ENCODE peak calls at places on chromosomes 13 and 19, in eight cellular contexts. E is left lung, G is pancreas, J is cardiac fibroblast, O is body of pancreas, T is neural progenitor cell, Z is adrenal gland, F is uterus. H is an unnamed sample.

GRCh38 chr19:4557186-4557970 is 2.1 kb downstream of the SEMA6B start:
- DNase-seq in F (no peak), G (no peak), J (no peak), T (no peak), E (no peak), Z (no peak), O (no peak), H (no peak)

GRCh38 chr19:47315125-47315821 is 5.6 kb downstream of the C5AR1 start:
- DNase-seq in Z (peak; percentile 92), O (no peak), E (no peak), F (peak; percentile 42), J (peak; percentile 93), T (no peak), G (no peak), H (peak; percentile 77)

GRCh38 chr19:50495020-50495531 is 15.9 kb downstream of the JOSD2 start:
- DNase-seq in J (no peak), E (no peak), O (no peak), T (no peak), F (no peak), G (no peak), Z (no peak), H (no peak)

GRCh38 chr19:51712461-51713081 is 11.2 kb downstream of the HAS1 start:
- DNase-seq in Z (no peak), J (peak; percentile 67), F (no peak), T (peak; percentile 73), E (no peak), G (no peak), O (no peak), H (no peak)

GRCh38 chr19:31539386-31539785 is 190.2 kb upstream of the TSHZ3 start:
- DNase-seq in O (no peak), Z (no peak), G (no peak), F (no peak), E (no peak), J (no peak), T (no peak), H (no peak)

GRCh38 chr19:45569619-45570421 is 14.8 kb downstream of the OPA3 start:
- DNase-seq in J (peak; percentile 53), T (peak; percentile 80), G (peak; percentile 61), E (peak; percentile 89), F (no peak), Z (peak; percentile 66), O (peak; percentile 70), H (no peak)

GRCh38 chr19:55086730-55087541 is 11.3 kb downstream of the EPS8L1 start:
- DNase-seq in T (peak; percentile 99), J (peak; percentile 96), G (peak; percentile 85), E (peak; percentile 94), F (peak; percentile 93), O (peak; percentile 70), Z (peak; percentile 92), H (peak; percentile 82)

GRCh38 chr13:35704331-35704730 is 227.8 kb upstream of the MAB21L1 start:
- DNase-seq in O (no peak), J (no peak), E (no peak), G (no peak), T (no peak), Z (no peak), F (no peak), H (no peak)

GRCh38 chr19:49338023-49338677 is 2.9 kb downstream of the CD37 start:
- DNase-seq in O (peak; percentile 31), G (peak; percentile 62), T (peak; percentile 64), F (no peak), J (no peak), Z (peak; percentile 16), E (no peak), H (no peak)

GRCh38 chr13:53206455-53206854 is 177.8 kb downstream of the OLFM4 start:
- DNase-seq in Z (no peak), F (no peak), J (no peak), E (no peak), G (no peak), O (no peak), T (no peak), H (no peak)

GRCh38 chr19:7676376-7676775 is 514 bp upstream of the MCEMP1 start:
- DNase-seq in F (no peak), Z (no peak), E (no peak), T (no peak), G (no peak), O (no peak), J (no peak), H (no peak)

GRCh38 chr19:7670790-7671189 is 1.9 kb downstream of the RETN start:
- DNase-seq in T (no peak), F (no peak), O (no peak), G (no peak), Z (no peak), J (no peak), E (no peak), H (no peak)

GRCh38 chr19:7672522-7672921 is 3.7 kb downstream of the RETN start:
- DNase-seq in J (no peak), G (no peak), Z (no peak), E (no peak), O (no peak), T (no peak), F (no peak), H (no peak)

GRCh38 chr19:7676854-7677253 is at the start of gene MCEMP1:
- DNase-seq in F (no peak), Z (no peak), E (peak; percentile 90), G (no peak), O (no peak), T (no peak), J (no peak), H (no peak)

DNA sequence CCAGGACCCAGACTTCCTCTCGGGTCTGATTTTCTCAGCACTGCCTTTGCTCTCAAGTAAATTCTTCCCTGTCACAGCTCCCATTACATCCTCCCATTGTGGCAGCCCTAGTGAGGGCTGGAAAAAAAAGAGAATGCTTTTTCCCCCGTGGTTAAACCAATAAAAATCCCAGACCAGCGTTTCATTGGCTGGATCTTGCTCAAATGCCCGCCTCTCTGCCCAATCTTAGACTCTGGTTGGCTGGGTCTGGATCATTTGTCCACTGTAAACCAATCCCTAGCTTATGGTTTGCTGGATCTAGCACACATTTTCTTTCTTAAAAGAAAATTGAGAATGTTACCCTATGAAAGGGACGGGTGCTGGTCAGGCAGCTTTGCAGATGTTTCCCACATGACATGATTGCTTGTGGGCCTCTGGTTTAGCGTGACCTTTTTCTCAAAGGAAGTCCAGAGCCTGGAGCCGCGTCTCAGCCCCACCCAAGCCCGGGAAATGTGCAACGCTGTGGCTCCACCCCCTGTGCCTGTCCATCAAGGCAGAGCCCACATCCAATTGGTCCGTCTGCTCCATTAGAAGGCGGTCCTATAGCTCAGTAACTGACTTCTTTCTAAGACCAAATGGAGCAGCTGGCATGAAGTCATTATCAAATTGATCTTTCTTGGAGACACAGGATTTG is 2.8 kb upstream of the MCEMP1 start:
- DNase-seq in G (peak; percentile 46), T (peak; percentile 71), J (peak; percentile 60), Z (peak; percentile 70), F (peak; percentile 21), O (peak; percentile 39), E (peak; percentile 91), H (no peak)
- H3K4me3 ChIP-seq in G (no peak overlapping the region), T (no peak overlapping the region), J (no peak overlapping the region), Z (no peak overlapping the region), F (no peak overlapping the region), O (no peak overlapping the region), E (no peak overlapping the region), H (no peak overlapping the region)

GRCh38 chr13:41785402-41786142 is 175.3 kb downstream of the VWA8 start:
- DNase-seq in F (no peak), Z (no peak), J (no peak), E (no peak), T (no peak), G (no peak), O (no peak), H (no peak)

GRCh38 chr13:41782086-41782485 is 178.8 kb downstream of the VWA8 start:
- DNase-seq in J (no peak), F (no peak), Z (no peak), T (peak; percentile 55), G (no peak), O (no peak), E (no peak), H (no peak)

GRCh38 chr13:41780736-41781708 is 179.9 kb downstream of the VWA8 start:
- DNase-seq in T (no peak), G (no peak), E (no peak), J (peak; percentile 89), O (no peak), Z (peak; percentile 19), F (no peak), H (peak; percentile 55)
- H3K4me3 ChIP-seq in T (no peak overlapping the region), G (no peak overlapping the region), E (no peak overlapping the region), J (no peak overlapping the region), O (no peak overlapping the region), Z (no peak overlapping the region), F (no peak overlapping the region), H (no peak overlapping the region)

GRCh38 chr19:58555369-58555885 is 522 bp upstream of the CHMP2A start:
- DNase-seq in E (no peak), O (no peak), G (no peak), F (no peak), T (no peak), Z (no peak), J (no peak), H (no peak)

GRCh38 chr19:58555920-58556632 is 1.2 kb upstream of the CHMP2A start:
- DNase-seq in J (no peak), T (no peak), O (no peak), E (no peak), G (peak; percentile 67), Z (no peak), F (no peak), H (no peak)

GRCh38 chr19:58553799-58554493 is 959 bp downstream of the CHMP2A start:
- DNase-seq in O (no peak), F (peak; percentile 38), Z (no peak), T (no peak), G (peak; percentile 63), J (no peak), E (no peak), H (no peak)

GRCh38 chr19:58556633-58557252 is 1.7 kb downstream of the UBE2M start:
- DNase-seq in O (no peak), E (no peak), F (no peak), G (no peak), Z (no peak), J (no peak), T (no peak), H (no peak)

GRCh38 chr19:58554494-58555368 is at the start of gene CHMP2A:
- DNase-seq in O (peak; percentile 98), J (peak; percentile 98), F (peak; percentile 99), T (peak; percentile 99), G (peak; percentile 98), Z (peak; percentile 98), E (peak; percentile 99), H (peak; percentile 90)
- H3K4me3 ChIP-seq in O (peak within 1 kb of the TSS; percentile 67), J (peak within 1 kb of the TSS; percentile 80), F (peak within 1 kb of the TSS; percentile 77), T (peak within 1 kb of the TSS; percentile 67), G (peak within 1 kb of the TSS; percentile 66), Z (peak within 1 kb of the TSS; percentile 58), E (peak within 1 kb of the TSS; percentile 76), H (peak within 1 kb of the TSS; percentile 87)

GRCh38 chr19:11111771-11112144 is 22.5 kb downstream of the LDLR start:
- DNase-seq in O (no peak), Z (no peak), G (no peak), E (no peak), T (no peak), J (no peak), F (no peak), H (no peak)

GRCh38 chr19:11111117-11111770 is 22.0 kb downstream of the LDLR start:
- DNase-seq in O (no peak), Z (no peak), F (no peak), J (no peak), G (no peak), T (no peak), E (no peak), H (no peak)

GRCh38 chr19:11115895-11116446 is 26.7 kb downstream of the LDLR start:
- DNase-seq in J (no peak), Z (no peak), G (no peak), T (no peak), O (no peak), F (peak; percentile 51), E (no peak), H (no peak)

GRCh38 chr19:11115042-11115441 is 25.8 kb downstream of the LDLR start:
- DNase-seq in J (no peak), F (no peak), E (no peak), Z (no peak), T (no peak), G (no peak), O (no peak), H (no peak)

GRCh38 chr19:11113140-11113708 is 24.0 kb downstream of the LDLR start:
- DNase-seq in E (no peak), T (no peak), J (no peak), Z (no peak), F (no peak), G (no peak), O (no peak), H (no peak)
- H3K4me3 ChIP-seq in E (no peak overlapping the region), T (no peak overlapping the region), J (no peak overlapping the region), Z (no peak overlapping the region), F (no peak overlapping the region), G (no peak overlapping the region), O (no peak overlapping the region), H (no peak overlapping the region)

H was measured in AG04450.